ENCODE peak calls at places on chromosomes 5 and 9, in eight cellular contexts. W, A, J, I, M, R, Y and H are unnamed samples.

GRCh38 chr5:14809369-14810144 is 62.0 kb downstream of the ANKH start:
- DNase-seq in W (no peak), A (peak; percentile 93), J (peak; percentile 89), I (peak; percentile 70), M (peak; percentile 73), R (peak; percentile 26), Y (peak; percentile 34), H (peak; percentile 44)

GRCh38 chr9:132670816-132671371 is 630 bp downstream of the GTF3C4 start:
- DNase-seq in W (peak; percentile 81), A (peak; percentile 13), J (peak; percentile 93), I (peak; percentile 70), M (peak; percentile 70), R (peak; percentile 16), Y (no peak), H (no peak)

GRCh38 chr5:95417971-95418370 is 26.8 kb downstream of the FAM81B start:
- DNase-seq in W (no peak), A (peak; percentile 0), J (no peak), I (no peak), M (no peak), R (no peak), Y (no peak), H (no peak)

GRCh38 chr5:53023969-53024368 is 34.8 kb downstream of the ITGA2 start:
- DNase-seq in W (no peak), A (peak; percentile 95), J (no peak), I (peak; percentile 15), M (no peak), R (no peak), Y (no peak), H (no peak)

GRCh38 chr9:134436356-134436717 is 110.1 kb downstream of the RXRA start:
- DNase-seq in W (no peak), A (no peak), J (no peak), I (no peak), M (no peak), R (no peak), Y (no peak), H (no peak)

GRCh38 chr9:64066736-64067368 is 1218.2 kb downstream of the FOXD4L5 start:
- DNase-seq in W (no peak), A (no peak), J (no peak), I (no peak), M (no peak), R (no peak), Y (no peak), H (no peak)

GRCh38 chr5:98460536-98460935 is 312.9 kb upstream of the RGMB start:
- DNase-seq in W (no peak), A (peak; percentile 39), J (no peak), I (no peak), M (no peak), R (no peak), Y (no peak), H (no peak)

GRCh38 chr9:93827545-93828330 is 127.4 kb downstream of the BARX1 start:
- DNase-seq in W (peak; percentile 95), A (peak; percentile 28), J (no peak), I (peak; percentile 43), M (no peak), R (peak; percentile 50), Y (peak; percentile 42), H (no peak)

GRCh38 chr5:160694896-160695295 is 157.1 kb downstream of the ATP10B start:
- DNase-seq in W (no peak), A (no peak), J (no peak), I (no peak), M (no peak), R (no peak), Y (no peak), H (no peak)

GRCh38 chr9:94097788-94098413 is 13.6 kb downstream of the PTPDC1 start:
- DNase-seq in W (no peak), A (peak; percentile 95), J (no peak), I (no peak), M (peak; percentile 68), R (no peak), Y (no peak), H (no peak)

GRCh38 chr9:70347046-70347445 is 67.4 kb downstream of the KLF9 start:
- DNase-seq in W (no peak), A (no peak), J (no peak), I (no peak), M (no peak), R (no peak), Y (no peak), H (no peak)

GRCh38 chr5:149999359-149999758 is 1.1 kb downstream of the TIGD6 start:
- DNase-seq in W (no peak), A (no peak), J (no peak), I (no peak), M (no peak), R (no peak), Y (no peak), H (no peak)

GRCh38 chr5:127761869-127762268 is 58.7 kb downstream of the CCDC192 start:
- DNase-seq in W (no peak), A (no peak), J (no peak), I (no peak), M (no peak), R (no peak), Y (no peak), H (no peak)

GRCh38 chr9:99433555-99433954 is 211.5 kb downstream of the SEC61B start:
- DNase-seq in W (no peak), A (peak; percentile 89), J (no peak), I (peak; percentile 72), M (no peak), R (peak; percentile 26), Y (peak; percentile 14), H (no peak)

GRCh38 chr5:57176350-57176857 is 2.5 kb downstream of the GPBP1 start:
- DNase-seq in W (no peak), A (peak; percentile 80), J (no peak), I (no peak), M (no peak), R (no peak), Y (no peak), H (no peak)

GRCh38 chr9:37293664-37294524 is 128.6 kb upstream of the GRHPR start:
- DNase-seq in W (no peak), A (peak; percentile 32), J (no peak), I (peak; percentile 74), M (no peak), R (no peak), Y (no peak), H (no peak)

GRCh38 chr9:114072181-114073140 is 5.6 kb downstream of the AMBP start:
- DNase-seq in W (peak; percentile 63), A (peak; percentile 9), J (no peak), I (no peak), M (peak; percentile 75), R (peak; percentile 89), Y (peak; percentile 58), H (peak; percentile 64)

GRCh38 chr9:92289708-92290390 is 3.6 kb downstream of the IARS1 start:
- DNase-seq in W (no peak), A (peak; percentile 60), J (no peak), I (no peak), M (no peak), R (no peak), Y (no peak), H (no peak)

GRCh38 chr5:32308951-32309350 is 3.8 kb downstream of the MTMR12 start:
- DNase-seq in W (no peak), A (no peak), J (no peak), I (no peak), M (no peak), R (no peak), Y (no peak), H (no peak)
- H3K36me3 ChIP-seq in W (no peaks in the 10 kb centered on the region), A (no peaks in the 10 kb centered on the region), J (no peaks in the 10 kb centered on the region), I (no peaks in the 10 kb centered on the region), M (no peaks in the 10 kb centered on the region), R (no peaks in the 10 kb centered on the region), Y (no peaks in the 10 kb centered on the region), H (no peaks in the 10 kb centered on the region)

GRCh38 chr9:36148652-36149051 is 12.1 kb downstream of the GLIPR2 start:
- DNase-seq in W (no peak), A (peak; percentile 97), J (peak; percentile 88), I (peak; percentile 77), M (peak; percentile 100), R (peak; percentile 69), Y (peak; percentile 92), H (peak; percentile 95)
- H3K36me3 ChIP-seq in W (no peaks in the 10 kb centered on the region), A (peaks cover 52% of the 10 kb centered on the region), J (no peaks in the 10 kb centered on the region), I (no peaks in the 10 kb centered on the region), M (no peaks in the 10 kb centered on the region), R (no peaks in the 10 kb centered on the region), Y (peaks cover 18% of the 10 kb centered on the region), H (no peaks in the 10 kb centered on the region)

GRCh38 chr9:33114746-33115145 is 38.3 kb upstream of the SMU1 start:
- DNase-seq in W (no peak), A (no peak), J (no peak), I (no peak), M (no peak), R (no peak), Y (no peak), H (no peak)
- H3K36me3 ChIP-seq in W (no peaks in the 10 kb centered on the region), A (peaks cover 35% of the 10 kb centered on the region), J (peaks cover 57% of the 10 kb centered on the region), I (peaks cover 23% of the 10 kb centered on the region), M (peaks cover 27% of the 10 kb centered on the region), R (peaks cover 38% of the 10 kb centered on the region), Y (peaks cover 90% of the 10 kb centered on the region), H (peaks cover 63% of the 10 kb centered on the region)

GRCh38 chr9:115775669-115776068 is 377.9 kb upstream of the PAPPA start:
- DNase-seq in W (no peak), A (peak; percentile 14), J (no peak), I (no peak), M (no peak), R (no peak), Y (no peak), H (no peak)

GRCh38 chr9:115781361-115781760 is 372.2 kb upstream of the PAPPA start:
- DNase-seq in W (no peak), A (no peak), J (no peak), I (no peak), M (no peak), R (no peak), Y (no peak), H (no peak)

GRCh38 chr9:115777610-115778009 is 376.0 kb upstream of the PAPPA start:
- DNase-seq in W (no peak), A (no peak), J (no peak), I (no peak), M (no peak), R (no peak), Y (no peak), H (no peak)
- H3K36me3 ChIP-seq in W (no peaks in the 10 kb centered on the region), A (no peaks in the 10 kb centered on the region), J (no peaks in the 10 kb centered on the region), I (no peaks in the 10 kb centered on the region), M (no peaks in the 10 kb centered on the region), R (no peaks in the 10 kb centered on the region), Y (no peaks in the 10 kb centered on the region), H (no peaks in the 10 kb centered on the region)